ENCODE peak calls at places on chromosomes 1 and 21, in eight cellular contexts. One of them, this sample, is unnamed.

GRCh38 chr1:203467550-203467921 is 8.1 kb upstream of the PRELP start:
- ATAC-seq in body of pancreas: peak
- ATAC-seq in natural killer cell treated with Interleukin-12 subunit alpha and Interleukin-12 subunit beta and Interleukin-15 and Interleukin-18, amount 100 ng/mL, for 72 hours: no peak
- ATAC-seq in HepG2: no peak
- ATAC-seq in activated CD8-positive, alpha-beta memory T cell treated with anti-CD3 and anti-CD28 coated beads, Interleukin-2, amount 10 ng/mL, durations not matched to agents 7 days and 5 days: no peak
- ATAC-seq in Panc1: no peak
- ATAC-seq in central memory CD8-positive, alpha-beta T cell: no peak
- ATAC-seq in A549: no peak
- ATAC-seq in this sample: no peak

GRCh38 chr1:14369526-14370213 is 228.8 kb upstream of the KAZN start:
- ATAC-seq in body of pancreas: no peak
- ATAC-seq in natural killer cell treated with Interleukin-12 subunit alpha and Interleukin-12 subunit beta and Interleukin-15 and Interleukin-18, amount 100 ng/mL, for 72 hours: no peak
- ATAC-seq in HepG2: no peak
- ATAC-seq in activated CD8-positive, alpha-beta memory T cell treated with anti-CD3 and anti-CD28 coated beads, Interleukin-2, amount 10 ng/mL, durations not matched to agents 7 days and 5 days: no peak
- ATAC-seq in Panc1: no peak
- ATAC-seq in central memory CD8-positive, alpha-beta T cell: no peak
- ATAC-seq in A549: no peak
- ATAC-seq in this sample: no peak

GRCh38 chr1:212207822-212208520 is 77.2 kb upstream of the PPP2R5A start:
- ATAC-seq in body of pancreas: no peak
- ATAC-seq in natural killer cell treated with Interleukin-12 subunit alpha and Interleukin-12 subunit beta and Interleukin-15 and Interleukin-18, amount 100 ng/mL, for 72 hours: no peak
- ATAC-seq in HepG2: no peak
- ATAC-seq in activated CD8-positive, alpha-beta memory T cell treated with anti-CD3 and anti-CD28 coated beads, Interleukin-2, amount 10 ng/mL, durations not matched to agents 7 days and 5 days: no peak
- ATAC-seq in Panc1: no peak
- ATAC-seq in central memory CD8-positive, alpha-beta T cell: no peak
- ATAC-seq in A549: no peak
- ATAC-seq in this sample: no peak

GRCh38 chr21:45093064-45093532 is 18.7 kb downstream of the ADARB1 start:
- ATAC-seq in body of pancreas: peak
- ATAC-seq in natural killer cell treated with Interleukin-12 subunit alpha and Interleukin-12 subunit beta and Interleukin-15 and Interleukin-18, amount 100 ng/mL, for 72 hours: peak
- ATAC-seq in HepG2: no peak
- ATAC-seq in activated CD8-positive, alpha-beta memory T cell treated with anti-CD3 and anti-CD28 coated beads, Interleukin-2, amount 10 ng/mL, durations not matched to agents 7 days and 5 days: no peak
- ATAC-seq in Panc1: no peak
- ATAC-seq in central memory CD8-positive, alpha-beta T cell: no peak
- ATAC-seq in A549: no peak
- ATAC-seq in this sample: no peak

GRCh38 chr21:39788383-39788782 is 43.4 kb downstream of the IGSF5 start:
- ATAC-seq in body of pancreas: peak
- ATAC-seq in natural killer cell treated with Interleukin-12 subunit alpha and Interleukin-12 subunit beta and Interleukin-15 and Interleukin-18, amount 100 ng/mL, for 72 hours: no peak
- ATAC-seq in HepG2: peak
- ATAC-seq in activated CD8-positive, alpha-beta memory T cell treated with anti-CD3 and anti-CD28 coated beads, Interleukin-2, amount 10 ng/mL, durations not matched to agents 7 days and 5 days: no peak
- ATAC-seq in Panc1: peak
- ATAC-seq in central memory CD8-positive, alpha-beta T cell: no peak
- ATAC-seq in A549: peak
- ATAC-seq in this sample: no peak

GRCh38 chr1:42982641-42983040 is 24.0 kb upstream of the SLC2A1 start:
- ATAC-seq in body of pancreas: no peak
- ATAC-seq in natural killer cell treated with Interleukin-12 subunit alpha and Interleukin-12 subunit beta and Interleukin-15 and Interleukin-18, amount 100 ng/mL, for 72 hours: no peak
- ATAC-seq in HepG2: no peak
- ATAC-seq in activated CD8-positive, alpha-beta memory T cell treated with anti-CD3 and anti-CD28 coated beads, Interleukin-2, amount 10 ng/mL, durations not matched to agents 7 days and 5 days: no peak
- ATAC-seq in Panc1: no peak
- ATAC-seq in central memory CD8-positive, alpha-beta T cell: no peak
- ATAC-seq in A549: no peak
- ATAC-seq in this sample: no peak

GRCh38 chr1:56061824-56062223 is 517.5 kb downstream of the PLPP3 start:
- ATAC-seq in body of pancreas: no peak
- ATAC-seq in natural killer cell treated with Interleukin-12 subunit alpha and Interleukin-12 subunit beta and Interleukin-15 and Interleukin-18, amount 100 ng/mL, for 72 hours: no peak
- ATAC-seq in HepG2: no peak
- ATAC-seq in activated CD8-positive, alpha-beta memory T cell treated with anti-CD3 and anti-CD28 coated beads, Interleukin-2, amount 10 ng/mL, durations not matched to agents 7 days and 5 days: no peak
- ATAC-seq in Panc1: no peak
- ATAC-seq in central memory CD8-positive, alpha-beta T cell: no peak
- ATAC-seq in A549: no peak
- ATAC-seq in this sample: peak

GRCh38 chr1:94773931-94774422 is 46.2 kb upstream of the SLC44A3 start:
- ATAC-seq in body of pancreas: peak
- ATAC-seq in natural killer cell treated with Interleukin-12 subunit alpha and Interleukin-12 subunit beta and Interleukin-15 and Interleukin-18, amount 100 ng/mL, for 72 hours: no peak
- ATAC-seq in HepG2: peak
- ATAC-seq in activated CD8-positive, alpha-beta memory T cell treated with anti-CD3 and anti-CD28 coated beads, Interleukin-2, amount 10 ng/mL, durations not matched to agents 7 days and 5 days: no peak
- ATAC-seq in Panc1: no peak
- ATAC-seq in central memory CD8-positive, alpha-beta T cell: no peak
- ATAC-seq in A549: peak
- ATAC-seq in this sample: no peak

GRCh38 chr1:162168935-162169545 is 99.5 kb downstream of the NOS1AP start:
- ATAC-seq in body of pancreas: no peak
- ATAC-seq in natural killer cell treated with Interleukin-12 subunit alpha and Interleukin-12 subunit beta and Interleukin-15 and Interleukin-18, amount 100 ng/mL, for 72 hours: no peak
- ATAC-seq in HepG2: no peak
- ATAC-seq in activated CD8-positive, alpha-beta memory T cell treated with anti-CD3 and anti-CD28 coated beads, Interleukin-2, amount 10 ng/mL, durations not matched to agents 7 days and 5 days: no peak
- ATAC-seq in Panc1: no peak
- ATAC-seq in central memory CD8-positive, alpha-beta T cell: no peak
- ATAC-seq in A549: no peak
- ATAC-seq in this sample: no peak

GRCh38 chr1:193614817-193615216 is 428.4 kb upstream of the B3GALT2 start:
- ATAC-seq in body of pancreas: no peak
- ATAC-seq in natural killer cell treated with Interleukin-12 subunit alpha and Interleukin-12 subunit beta and Interleukin-15 and Interleukin-18, amount 100 ng/mL, for 72 hours: no peak
- ATAC-seq in HepG2: no peak
- ATAC-seq in activated CD8-positive, alpha-beta memory T cell treated with anti-CD3 and anti-CD28 coated beads, Interleukin-2, amount 10 ng/mL, durations not matched to agents 7 days and 5 days: peak
- ATAC-seq in Panc1: no peak
- ATAC-seq in central memory CD8-positive, alpha-beta T cell: no peak
- ATAC-seq in A549: peak
- ATAC-seq in this sample: no peak

GRCh38 chr1:109084563-109085517 is 5.7 kb upstream of the TMEM167B start:
- ATAC-seq in body of pancreas: no peak
- ATAC-seq in natural killer cell treated with Interleukin-12 subunit alpha and Interleukin-12 subunit beta and Interleukin-15 and Interleukin-18, amount 100 ng/mL, for 72 hours: no peak
- ATAC-seq in HepG2: peak
- ATAC-seq in activated CD8-positive, alpha-beta memory T cell treated with anti-CD3 and anti-CD28 coated beads, Interleukin-2, amount 10 ng/mL, durations not matched to agents 7 days and 5 days: peak
- ATAC-seq in Panc1: no peak
- ATAC-seq in central memory CD8-positive, alpha-beta T cell: no peak
- ATAC-seq in A549: no peak
- ATAC-seq in this sample: no peak

GRCh38 chr1:210232524-210233215 is at the start of gene SERTAD4:
- ATAC-seq in body of pancreas: peak
- ATAC-seq in natural killer cell treated with Interleukin-12 subunit alpha and Interleukin-12 subunit beta and Interleukin-15 and Interleukin-18, amount 100 ng/mL, for 72 hours: peak
- ATAC-seq in HepG2: peak
- ATAC-seq in activated CD8-positive, alpha-beta memory T cell treated with anti-CD3 and anti-CD28 coated beads, Interleukin-2, amount 10 ng/mL, durations not matched to agents 7 days and 5 days: peak
- ATAC-seq in Panc1: peak
- ATAC-seq in central memory CD8-positive, alpha-beta T cell: no peak
- ATAC-seq in A549: peak
- ATAC-seq in this sample: peak

GRCh38 chr1:235073331-235073967 is 55.2 kb downstream of the TOMM20 start:
- ATAC-seq in body of pancreas: peak
- ATAC-seq in natural killer cell treated with Interleukin-12 subunit alpha and Interleukin-12 subunit beta and Interleukin-15 and Interleukin-18, amount 100 ng/mL, for 72 hours: no peak
- ATAC-seq in HepG2: peak
- ATAC-seq in activated CD8-positive, alpha-beta memory T cell treated with anti-CD3 and anti-CD28 coated beads, Interleukin-2, amount 10 ng/mL, durations not matched to agents 7 days and 5 days: no peak
- ATAC-seq in Panc1: peak
- ATAC-seq in central memory CD8-positive, alpha-beta T cell: no peak
- ATAC-seq in A549: peak
- ATAC-seq in this sample: no peak

GRCh38 chr1:42765832-42766722 is 751 bp downstream of the P3H1 start:
- ATAC-seq in body of pancreas: no peak
- ATAC-seq in natural killer cell treated with Interleukin-12 subunit alpha and Interleukin-12 subunit beta and Interleukin-15 and Interleukin-18, amount 100 ng/mL, for 72 hours: no peak
- ATAC-seq in HepG2: peak
- ATAC-seq in activated CD8-positive, alpha-beta memory T cell treated with anti-CD3 and anti-CD28 coated beads, Interleukin-2, amount 10 ng/mL, durations not matched to agents 7 days and 5 days: peak
- ATAC-seq in Panc1: peak
- ATAC-seq in central memory CD8-positive, alpha-beta T cell: peak
- ATAC-seq in A549: peak
- ATAC-seq in this sample: peak

GRCh38 chr1:169526998-169527397 is 41.3 kb upstream of the SLC19A2 start:
- ATAC-seq in body of pancreas: no peak
- ATAC-seq in natural killer cell treated with Interleukin-12 subunit alpha and Interleukin-12 subunit beta and Interleukin-15 and Interleukin-18, amount 100 ng/mL, for 72 hours: no peak
- ATAC-seq in HepG2: no peak
- ATAC-seq in activated CD8-positive, alpha-beta memory T cell treated with anti-CD3 and anti-CD28 coated beads, Interleukin-2, amount 10 ng/mL, durations not matched to agents 7 days and 5 days: no peak
- ATAC-seq in Panc1: no peak
- ATAC-seq in central memory CD8-positive, alpha-beta T cell: no peak
- ATAC-seq in A549: no peak
- ATAC-seq in this sample: no peak

GRCh38 chr1:64396817-64397216 is 73.1 kb upstream of the CACHD1 start:
- ATAC-seq in body of pancreas: no peak
- ATAC-seq in natural killer cell treated with Interleukin-12 subunit alpha and Interleukin-12 subunit beta and Interleukin-15 and Interleukin-18, amount 100 ng/mL, for 72 hours: no peak
- ATAC-seq in HepG2: no peak
- ATAC-seq in activated CD8-positive, alpha-beta memory T cell treated with anti-CD3 and anti-CD28 coated beads, Interleukin-2, amount 10 ng/mL, durations not matched to agents 7 days and 5 days: no peak
- ATAC-seq in Panc1: no peak
- ATAC-seq in central memory CD8-positive, alpha-beta T cell: no peak
- ATAC-seq in A549: peak
- ATAC-seq in this sample: no peak

GRCh38 chr1:196651637-196652215 is at the start of gene CFH:
- ATAC-seq in body of pancreas: peak
- ATAC-seq in natural killer cell treated with Interleukin-12 subunit alpha and Interleukin-12 subunit beta and Interleukin-15 and Interleukin-18, amount 100 ng/mL, for 72 hours: peak
- ATAC-seq in HepG2: no peak
- ATAC-seq in activated CD8-positive, alpha-beta memory T cell treated with anti-CD3 and anti-CD28 coated beads, Interleukin-2, amount 10 ng/mL, durations not matched to agents 7 days and 5 days: peak
- ATAC-seq in Panc1: no peak
- ATAC-seq in central memory CD8-positive, alpha-beta T cell: no peak
- ATAC-seq in A549: peak
- ATAC-seq in this sample: no peak

GRCh38 chr21:45075606-45076244 is 1.3 kb downstream of the ADARB1 start:
- ATAC-seq in body of pancreas: no peak
- ATAC-seq in natural killer cell treated with Interleukin-12 subunit alpha and Interleukin-12 subunit beta and Interleukin-15 and Interleukin-18, amount 100 ng/mL, for 72 hours: no peak
- ATAC-seq in HepG2: no peak
- ATAC-seq in activated CD8-positive, alpha-beta memory T cell treated with anti-CD3 and anti-CD28 coated beads, Interleukin-2, amount 10 ng/mL, durations not matched to agents 7 days and 5 days: no peak
- ATAC-seq in Panc1: no peak
- ATAC-seq in central memory CD8-positive, alpha-beta T cell: no peak
- ATAC-seq in A549: no peak
- ATAC-seq in this sample: no peak

GRCh38 chr1:25478633-25479032 is 47.9 kb downstream of the MACO1 start:
- ATAC-seq in body of pancreas: peak
- ATAC-seq in natural killer cell treated with Interleukin-12 subunit alpha and Interleukin-12 subunit beta and Interleukin-15 and Interleukin-18, amount 100 ng/mL, for 72 hours: no peak
- ATAC-seq in HepG2: no peak
- ATAC-seq in activated CD8-positive, alpha-beta memory T cell treated with anti-CD3 and anti-CD28 coated beads, Interleukin-2, amount 10 ng/mL, durations not matched to agents 7 days and 5 days: no peak
- ATAC-seq in Panc1: no peak
- ATAC-seq in central memory CD8-positive, alpha-beta T cell: no peak
- ATAC-seq in A549: no peak
- ATAC-seq in this sample: no peak

GRCh38 chr1:25501235-25502058 is 42.0 kb upstream of the LDLRAP1 start:
- ATAC-seq in body of pancreas: no peak
- ATAC-seq in natural killer cell treated with Interleukin-12 subunit alpha and Interleukin-12 subunit beta and Interleukin-15 and Interleukin-18, amount 100 ng/mL, for 72 hours: no peak
- ATAC-seq in HepG2: peak
- ATAC-seq in activated CD8-positive, alpha-beta memory T cell treated with anti-CD3 and anti-CD28 coated beads, Interleukin-2, amount 10 ng/mL, durations not matched to agents 7 days and 5 days: no peak
- ATAC-seq in Panc1: no peak
- ATAC-seq in central memory CD8-positive, alpha-beta T cell: no peak
- ATAC-seq in A549: peak
- ATAC-seq in this sample: no peak

GRCh38 chr1:151946366-151946764 is 37.1 kb upstream of the THEM4 start:
- ATAC-seq in body of pancreas: no peak
- ATAC-seq in natural killer cell treated with Interleukin-12 subunit alpha and Interleukin-12 subunit beta and Interleukin-15 and Interleukin-18, amount 100 ng/mL, for 72 hours: peak
- ATAC-seq in HepG2: no peak
- ATAC-seq in activated CD8-positive, alpha-beta memory T cell treated with anti-CD3 and anti-CD28 coated beads, Interleukin-2, amount 10 ng/mL, durations not matched to agents 7 days and 5 days: peak
- ATAC-seq in Panc1: peak
- ATAC-seq in central memory CD8-positive, alpha-beta T cell: peak
- ATAC-seq in A549: peak
- ATAC-seq in this sample: peak